ENCODE peak calls at places on chromosomes 12 and 14, in six cellular contexts. F, G, O, E, J and Q are unnamed samples. For H3K4me1, the result is how much of the 10 kb centered on the place peaks cover.

GRCh38 chr12:117020536-117021220 is 78.5 kb downstream of the TESC start:
- DNase-seq in F (no peak), G (no peak), O (peak), E (peak), J (no peak), Q (no peak)

GRCh38 chr12:92908108-92908507 is 21.0 kb downstream of the EEA1 start:
- DNase-seq in F (no peak), G (no peak), O (no peak), E (no peak), J (no peak), Q (no peak)

GRCh38 chr14:105092124-105092911 is 27.1 kb upstream of the GPR132 start:
- DNase-seq in F (no peak), G (no peak), O (peak), E (peak), J (no peak), Q (no peak)

GRCh38 chr12:53757095-53757770 is 5.5 kb upstream of the CISTR start:
- DNase-seq in F (peak), G (peak), O (peak), E (peak), J (peak), Q (peak)

GRCh38 chr12:27486986-27487385 is 37.0 kb upstream of the PPFIBP1 start:
- DNase-seq in F (peak), G (no peak), O (no peak), E (no peak), J (no peak), Q (no peak)

GRCh38 chr12:43501705-43502104 is 50.3 kb downstream of the ADAMTS20 start:
- DNase-seq in F (peak), G (no peak), O (no peak), E (no peak), J (peak), Q (no peak)

GRCh38 chr12:87953257-87953860 is 75.8 kb downstream of the C12orf50 start:
- DNase-seq in F (peak), G (no peak), O (no peak), E (no peak), J (peak), Q (peak)

GRCh38 chr14:53331247-53331646 is 178.1 kb upstream of the DDHD1 start:
- DNase-seq in F (peak), G (no peak), O (no peak), E (no peak), J (no peak), Q (no peak)

GRCh38 chr14:52837451-52837850 is 46.0 kb upstream of the GNPNAT1 start:
- DNase-seq in F (no peak), G (no peak), O (no peak), E (no peak), J (no peak), Q (no peak)

GRCh38 chr12:47949441-47950341 is 13.7 kb upstream of the TMEM106C start:
- DNase-seq in F (peak), G (peak), O (peak), E (peak), J (peak), Q (peak)

GRCh38 chr12:27504506-27504905 is 19.5 kb upstream of the PPFIBP1 start:
- DNase-seq in F (peak), G (no peak), O (no peak), E (no peak), J (no peak), Q (no peak)

GRCh38 chr14:55699131-55700057 is 119.4 kb downstream of the KTN1 start:
- DNase-seq in F (peak), G (no peak), O (no peak), E (no peak), J (peak), Q (no peak)

GRCh38 chr14:74326369-74327152 is 21.7 kb upstream of the VRTN start:
- DNase-seq in F (no peak), G (no peak), O (no peak), E (no peak), J (no peak), Q (no peak)

GRCh38 chr12:40300490-40300889 is 75.7 kb downstream of the LRRK2 start:
- DNase-seq in F (peak), G (no peak), O (no peak), E (no peak), J (no peak), Q (no peak)

GRCh38 chr12:1575799-1576401 is 18.5 kb downstream of the FBXL14 start:
- DNase-seq in F (peak), G (no peak), O (no peak), E (no peak), J (no peak), Q (peak)

GRCh38 chr12:130214686-130215370 is 52.6 kb downstream of the FZD10 start:
- DNase-seq in F (no peak), G (no peak), O (no peak), E (no peak), J (no peak), Q (no peak)

GRCh38 chr12:115667116-115667515 is 610.4 kb downstream of the MED13L start:
- DNase-seq in F (no peak), G (no peak), O (no peak), E (no peak), J (no peak), Q (no peak)

GRCh38 chr14:99454246-99454645 is 26.4 kb downstream of the SETD3 start:
- DNase-seq in F (no peak), G (no peak), O (no peak), E (no peak), J (no peak), Q (no peak)

DNA sequence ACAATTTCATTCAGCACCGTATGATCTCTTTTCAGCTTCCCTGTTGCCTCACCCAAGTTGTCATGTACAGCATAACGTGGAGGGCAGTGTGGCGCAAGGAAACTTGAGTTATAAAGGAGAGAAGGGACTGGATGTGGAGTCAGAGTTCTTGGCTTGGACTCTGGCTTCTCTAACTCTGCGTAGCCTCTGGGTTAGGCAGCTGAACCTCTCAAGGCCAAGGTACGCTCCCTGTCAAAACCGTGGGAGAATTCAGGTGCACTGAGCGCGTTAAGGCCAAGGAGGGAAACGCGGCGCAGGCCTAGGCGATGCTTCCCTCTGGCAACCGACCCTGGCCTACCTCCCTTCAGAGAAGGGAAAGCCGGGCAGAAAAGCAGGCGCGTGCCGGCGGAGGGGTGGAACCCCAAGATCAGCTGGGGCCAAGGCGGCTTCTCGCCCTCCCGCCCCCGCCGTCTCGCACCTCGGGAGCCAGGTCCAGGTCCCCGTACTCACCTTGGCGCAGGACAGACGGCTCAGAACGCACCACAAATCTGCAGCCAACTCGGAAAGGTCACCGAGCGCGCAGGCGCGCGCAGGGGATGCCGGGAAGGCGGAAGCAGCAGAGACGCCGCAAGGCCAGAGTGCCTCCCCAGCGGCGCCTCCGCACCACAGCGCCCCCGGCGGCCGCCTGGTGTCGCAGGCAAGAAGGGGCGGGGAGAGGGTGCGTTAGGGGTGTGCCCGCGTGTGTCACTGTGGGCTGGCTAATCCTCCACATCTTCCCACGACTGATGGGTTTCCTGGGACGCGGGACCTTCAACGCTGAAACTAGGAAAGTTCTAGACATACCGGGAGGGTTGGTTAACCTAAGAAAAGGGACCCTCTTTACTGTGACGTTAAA is 7.0 kb upstream of the TDRD9 start:
- DNase-seq in F (peak), G (peak), O (peak), E (peak), J (peak), Q (peak)
- TF ChIP-seq POLR2A in F (peak), G (peak), O (peak), E (peak), J (peak), Q (no peak)

GRCh38 chr12:110338754-110339153 is 57.7 kb downstream of the ATP2A2 start:
- DNase-seq in F (no peak), G (no peak), O (no peak), E (no peak), J (peak), Q (no peak)
- TF ChIP-seq CTCF in F (peak), G (no peak), O (no peak), E (no peak), J (no peak), Q (no peak)

GRCh38 chr14:68783408-68784297 is 9.2 kb downstream of the ZFP36L1 start:
- DNase-seq in F (no peak), G (no peak), O (peak), E (peak), J (no peak), Q (peak)

GRCh38 chr14:68782091-68782981 is 10.5 kb downstream of the ZFP36L1 start:
- DNase-seq in F (no peak), G (no peak), O (peak), E (peak), J (no peak), Q (peak)

GRCh38 chr14:68780358-68781160 is 12.3 kb downstream of the ZFP36L1 start:
- DNase-seq in F (peak), G (peak), O (peak), E (peak), J (peak), Q (peak)

GRCh38 chr14:68779761-68780323 is 13.0 kb downstream of the ZFP36L1 start:
- DNase-seq in F (peak), G (no peak), O (peak), E (peak), J (peak), Q (peak)

DNA sequence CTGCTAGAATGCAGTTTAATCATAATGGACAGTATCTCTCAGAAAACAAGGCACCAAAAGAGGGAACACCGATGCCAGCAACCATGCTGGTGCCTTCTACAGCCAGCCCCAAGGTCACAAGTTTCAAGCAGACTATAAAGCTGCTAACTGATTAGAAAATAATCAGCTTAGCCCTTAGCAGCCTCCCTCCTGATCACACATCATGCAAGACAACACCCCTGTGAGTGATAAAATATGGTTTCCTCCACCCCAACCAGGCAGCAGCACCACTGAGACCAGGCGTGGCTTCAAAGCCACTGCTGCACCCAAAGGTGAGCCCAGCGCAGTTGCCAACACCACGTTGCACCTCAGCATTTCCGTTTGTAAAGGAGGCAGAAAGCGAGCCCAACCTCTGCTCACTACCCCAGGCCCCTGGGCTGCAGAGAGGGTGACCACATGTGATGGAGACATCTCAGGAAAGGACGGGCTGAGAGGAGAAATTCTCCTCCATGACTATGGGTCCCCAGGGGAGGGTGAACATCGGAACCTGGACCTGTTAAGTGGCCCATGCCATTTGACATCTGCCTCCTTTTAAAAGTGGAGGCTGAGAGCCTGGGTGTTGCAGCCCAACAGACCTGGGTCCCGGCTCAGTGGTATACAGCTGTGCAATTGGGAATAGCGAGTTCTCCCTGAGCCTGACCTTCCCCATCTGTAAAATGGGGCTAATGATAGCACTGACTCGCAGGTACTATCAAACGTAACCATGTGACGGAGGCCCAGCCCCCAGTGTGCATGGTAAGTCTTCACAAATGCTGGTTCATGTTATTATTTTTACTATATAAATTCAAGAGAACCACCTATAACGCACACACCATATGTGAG is 11.5 kb downstream of the ZFP36L1 start:
- DNase-seq in F (no peak), G (no peak), O (peak), E (peak), J (no peak), Q (peak)
- H3K4me1 ChIP-seq in F (under half), G (under half), O (half or more), E (under half), J (under half), Q (half or more)

GRCh38 chr14:64504897-64505771 is 564 bp downstream of the ZBTB1 start:
- DNase-seq in F (peak), G (peak), O (peak), E (peak), J (peak), Q (peak)

GRCh38 chr14:64502476-64503183 is 1.0 kb downstream of the ZBTB25 start:
- DNase-seq in F (peak), G (peak), O (peak), E (peak), J (peak), Q (peak)

GRCh38 chr14:64504310-64504896 is at the start of gene ZBTB1:
- DNase-seq in F (peak), G (peak), O (peak), E (peak), J (peak), Q (peak)

GRCh38 chr14:64503184-64503433 is 529 bp downstream of the ZBTB25 start:
- DNase-seq in F (no peak), G (no peak), O (no peak), E (peak), J (no peak), Q (no peak)

DNA sequence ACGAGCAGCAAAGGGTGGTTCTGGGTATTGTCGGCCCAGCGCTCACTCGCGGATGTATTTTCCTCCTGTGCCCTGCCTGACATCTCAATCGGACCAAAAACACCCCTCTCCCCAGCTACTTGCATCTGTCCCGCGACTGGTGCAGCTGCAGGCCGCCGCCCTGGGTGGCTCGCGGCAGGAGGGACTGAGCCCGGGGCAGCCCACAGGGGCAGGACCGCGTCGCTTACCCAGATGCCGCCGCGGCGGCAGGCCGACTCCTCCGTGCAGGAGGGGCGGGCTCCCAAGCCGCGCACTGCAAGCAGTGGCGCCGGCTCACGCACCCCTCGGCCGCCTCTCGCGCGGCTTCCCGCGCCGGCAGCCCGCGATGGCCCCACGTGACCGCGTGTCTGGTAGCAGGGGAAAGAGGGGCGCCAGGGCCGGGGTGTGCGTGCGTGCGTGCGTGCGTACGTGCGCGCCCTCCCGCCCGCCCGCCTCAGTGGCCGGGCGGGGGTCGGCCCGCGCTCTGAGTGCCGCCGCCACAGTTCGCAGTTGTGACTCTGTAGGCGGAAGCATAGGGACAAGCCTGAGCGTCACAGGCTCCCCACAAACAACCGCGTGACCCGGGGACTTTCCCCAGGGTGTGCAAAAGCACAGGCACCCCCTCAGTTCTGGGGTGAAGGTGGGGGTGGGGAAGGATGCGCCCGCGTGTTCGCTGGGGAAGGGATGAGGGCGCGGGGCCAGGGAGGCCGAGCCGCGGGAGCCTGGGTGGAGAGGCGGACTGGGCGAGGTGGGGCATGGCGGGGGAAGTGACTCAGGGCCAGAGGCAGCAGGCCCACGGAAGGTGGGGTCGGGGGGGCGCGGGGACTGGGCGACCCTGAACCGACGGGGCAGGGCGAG is at the start of gene ZBTB25:
- DNase-seq in F (peak), G (peak), O (peak), E (peak), J (peak), Q (peak)
- TF ChIP-seq POLR2A in F (peak), G (peak), O (no peak), E (peak), J (peak), Q (no peak)

DNA sequence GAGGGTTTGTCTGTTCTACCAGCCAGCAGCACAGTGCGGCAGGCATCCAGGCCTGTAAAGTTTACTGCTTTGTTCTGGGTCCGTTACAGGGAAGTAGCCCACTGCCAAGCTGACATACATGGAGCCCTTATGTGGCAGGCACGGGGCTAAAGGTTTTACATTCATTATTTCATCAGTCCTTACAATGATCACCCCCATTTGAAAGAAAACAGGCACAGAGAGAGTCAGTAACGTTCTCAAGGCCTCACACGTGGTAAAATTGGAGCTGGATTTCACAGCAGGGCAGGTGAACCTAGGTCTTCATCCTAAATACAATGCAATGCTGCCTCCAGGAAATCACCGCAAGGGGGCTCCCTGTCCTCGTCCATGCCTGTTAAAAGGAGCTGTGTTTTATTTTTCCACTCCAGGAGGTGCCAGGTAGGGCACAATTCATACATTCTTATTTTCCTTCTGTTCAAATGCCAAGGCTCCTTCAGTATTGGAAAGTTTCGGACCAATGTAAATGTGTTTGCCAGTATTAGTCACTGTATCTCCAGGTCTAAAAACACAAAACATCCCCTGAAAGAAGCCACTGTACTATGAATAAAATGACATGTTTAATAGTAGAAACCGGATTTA is 172.2 kb upstream of the GZMB start:
- DNase-seq in F (peak), G (peak), O (peak), E (peak), J (peak), Q (peak)
- TF ChIP-seq CTCF in F (peak), G (no peak), O (peak), E (peak), J (peak), Q (peak)

GRCh38 chr12:123986374-123986920 is 13.4 kb downstream of the ZNF664 start:
- DNase-seq in F (no peak), G (no peak), O (no peak), E (no peak), J (no peak), Q (no peak)

GRCh38 chr12:123989753-123990152 is 16.7 kb downstream of the ZNF664 start:
- DNase-seq in F (no peak), G (no peak), O (no peak), E (no peak), J (no peak), Q (no peak)

GRCh38 chr12:123989168-123989567 is 16.2 kb downstream of the ZNF664 start:
- DNase-seq in F (no peak), G (no peak), O (no peak), E (no peak), J (no peak), Q (no peak)

GRCh38 chr12:123984903-123985302 is 11.9 kb downstream of the ZNF664 start:
- DNase-seq in F (no peak), G (no peak), O (no peak), E (no peak), J (no peak), Q (no peak)

DNA sequence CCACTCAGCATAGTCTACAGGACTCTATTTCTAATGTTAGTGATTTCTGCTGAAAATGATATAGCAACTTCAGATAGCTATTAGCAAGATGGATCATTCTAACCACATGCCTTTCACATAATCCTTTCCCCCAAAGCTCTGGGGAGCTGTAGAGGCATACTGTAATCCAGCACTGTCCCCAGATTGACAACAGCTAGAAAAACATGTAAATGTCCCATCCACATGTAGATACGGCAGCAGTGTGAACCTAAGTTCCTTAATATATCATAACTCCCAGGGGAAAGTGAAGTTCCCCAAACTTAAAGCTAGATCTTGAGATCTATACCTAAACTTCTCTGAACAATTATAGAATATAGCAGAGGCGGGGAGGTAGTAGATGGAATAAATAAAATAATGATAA is 14.0 kb downstream of the ZNF664 start:
- DNase-seq in F (no peak), G (no peak), O (no peak), E (no peak), J (no peak), Q (no peak)
- H3K4me1 ChIP-seq in F (under half), G (under half), O (under half), E (under half), J (under half), Q (under half)

DNA sequence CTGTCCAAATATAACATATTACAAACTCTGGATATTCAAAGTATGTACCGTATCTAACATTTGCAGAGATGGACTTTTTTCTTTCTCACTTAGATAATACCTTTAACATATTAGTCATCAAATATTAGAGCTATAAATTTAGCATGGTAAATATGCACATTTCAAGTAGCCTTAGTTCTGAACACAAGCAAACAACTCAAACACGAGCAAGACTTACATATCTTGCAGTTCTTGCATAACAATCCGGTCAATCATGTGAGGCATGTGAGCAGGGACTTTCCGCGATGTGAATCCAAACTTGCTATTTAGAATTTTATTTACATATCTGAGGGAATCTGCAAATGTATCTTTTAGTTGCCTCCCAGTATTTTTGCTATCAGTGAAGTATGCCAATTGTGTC is 22.1 kb upstream of the SYCP3 start:
- DNase-seq in F (peak), G (no peak), O (no peak), E (no peak), J (no peak), Q (no peak)
- TF ChIP-seq POLR2A in F (no peak), G (no peak), O (no peak), E (no peak), J (no peak), Q (no peak)